ENCODE peak calls at places on chromosomes 2 and 18, in seven cellular contexts. P is fibroblast of mammary gland, I is upper lobe of left lung, V is BJ, Y is testis, L is kidney, K is left lung. R is an unnamed sample.

GRCh38 chr18:35938158-35938557 is 34.3 kb upstream of the RMP24 start:
- DNase-seq in P (no peak), I (no peak), V (no peak), Y (no peak), L (no peak), K (no peak), R (no peak)

GRCh38 chr2:69436594-69436936 is 670 bp downstream of the NFU1 start:
- DNase-seq in P (peak; percentile 12), I (no peak), V (no peak), Y (peak; percentile 18), L (no peak), K (no peak), R (no peak)

GRCh38 chr18:63290456-63291200 is 28.9 kb downstream of the BCL2 start:
- DNase-seq in P (no peak), I (no peak), V (no peak), Y (peak; percentile 76), L (no peak), K (no peak), R (no peak)

GRCh38 chr2:219576505-219577388 is 4.6 kb downstream of the INHA start:
- DNase-seq in P (no peak), I (no peak), V (no peak), Y (peak; percentile 75), L (no peak), K (no peak), R (no peak)

GRCh38 chr2:182917924-182918323 is 51.5 kb upstream of the FRZB start:
- DNase-seq in P (no peak), I (no peak), V (peak; percentile 17), Y (no peak), L (no peak), K (no peak), R (no peak)

GRCh38 chr2:84649487-84650142 is 133.3 kb downstream of the DNAH6 start:
- DNase-seq in P (no peak), I (no peak), V (no peak), Y (no peak), L (no peak), K (no peak), R (no peak)

GRCh38 chr18:76979906-76980305 is 152.7 kb downstream of the MBP start:
- DNase-seq in P (no peak), I (no peak), V (no peak), Y (no peak), L (no peak), K (no peak), R (no peak)

GRCh38 chr2:145123606-145124005 is 603.7 kb upstream of the ZEB2 start:
- DNase-seq in P (peak; percentile 48), I (no peak), V (no peak), Y (no peak), L (peak; percentile 84), K (no peak), R (no peak)

GRCh38 chr18:51621103-51621969 is 423.9 kb upstream of the MEX3C start:
- DNase-seq in P (peak; percentile 33), I (no peak), V (no peak), Y (peak; percentile 80), L (no peak), K (no peak), R (no peak)

GRCh38 chr2:69817739-69818494 is 11.5 kb upstream of the GMCL1 start:
- DNase-seq in P (no peak), I (no peak), V (no peak), Y (no peak), L (no peak), K (no peak), R (no peak)

DNA sequence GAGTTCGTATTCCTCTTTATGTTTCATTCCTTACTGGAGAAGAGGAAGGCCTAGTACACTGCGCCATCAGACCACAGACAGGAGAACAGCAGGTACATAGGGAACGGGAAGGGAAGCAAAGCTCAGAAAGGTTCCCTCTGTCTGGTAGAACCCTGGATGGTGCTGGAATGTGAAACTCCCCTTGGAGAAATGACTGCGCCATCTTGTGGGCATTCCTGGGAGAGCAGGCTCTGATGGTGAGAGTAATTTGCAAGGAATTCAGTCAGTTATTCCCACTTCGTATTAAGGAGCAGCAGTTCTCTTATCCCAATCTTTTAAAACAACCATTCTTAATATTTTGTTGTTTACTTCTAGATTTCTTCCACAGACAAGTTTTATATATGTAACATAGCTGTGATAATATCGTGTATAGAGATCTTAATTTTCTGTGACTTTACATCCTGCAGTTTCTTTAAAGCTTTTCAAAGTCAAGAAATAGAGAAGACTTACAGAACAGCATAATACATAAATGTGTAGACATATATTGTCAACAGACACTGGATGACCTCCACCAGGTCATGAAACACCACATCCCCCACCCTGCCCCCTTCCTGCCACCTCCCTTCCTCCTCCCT is 83.8 kb downstream of the ARHGEF4 start:
- DNase-seq in P (peak; percentile 65), I (no peak), V (peak; percentile 3), Y (peak; percentile 86), L (no peak), K (no peak), R (peak; percentile 37)
- TF ChIP-seq CTCF in P (peak; percentile 87), I (peak; percentile 62), V (peak; percentile 91), Y (peak; percentile 81), L (peak; percentile 67), K (peak; percentile 74), R (peak; percentile 49)

GRCh38 chr2:170770304-170771048 is at the start of gene ERICH2:
- DNase-seq in P (peak; percentile 50), I (peak; percentile 95), V (no peak), Y (peak; percentile 81), L (peak; percentile 92), K (peak; percentile 94), R (peak; percentile 49)
- TF ChIP-seq CTCF in P (peak; percentile 28), I (no peak), V (peak; percentile 39), Y (no peak), L (no peak), K (no peak), R (no peak)

DNA sequence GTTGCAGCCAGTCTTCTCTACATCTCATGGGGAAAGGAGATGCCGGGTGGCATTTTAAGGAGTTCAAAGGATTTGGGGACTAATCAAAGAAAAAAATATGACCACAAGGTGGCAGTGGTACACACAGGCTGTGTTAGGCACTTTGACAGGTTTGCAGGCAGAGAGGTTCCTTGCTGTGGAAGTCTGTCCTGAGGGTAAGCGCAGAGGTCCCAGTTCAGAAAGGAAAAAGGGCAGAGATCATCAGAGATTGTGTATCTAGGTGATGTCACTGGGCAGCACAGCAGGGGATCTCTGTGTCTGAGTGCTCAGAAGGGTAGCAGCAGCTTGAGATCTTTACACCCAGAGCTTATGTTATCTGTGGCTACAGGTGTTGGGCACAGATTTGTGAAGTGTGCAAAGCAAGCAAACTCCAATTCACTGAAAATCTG is 231.4 kb downstream of the LRRTM1 start:
- DNase-seq in P (peak; percentile 74), I (no peak), V (no peak), Y (peak; percentile 49), L (no peak), K (no peak), R (no peak)
- TF ChIP-seq CTCF in P (peak; percentile 70), I (peak; percentile 38), V (peak; percentile 76), Y (peak; percentile 56), L (peak; percentile 61), K (peak; percentile 59), R (no peak)

GRCh38 chr2:30022444-30023071 is 101.2 kb upstream of the ALK start:
- DNase-seq in P (no peak), I (no peak), V (no peak), Y (no peak), L (no peak), K (no peak), R (no peak)

GRCh38 chr2:30024281-30024680 is 102.9 kb upstream of the ALK start:
- DNase-seq in P (no peak), I (no peak), V (no peak), Y (no peak), L (no peak), K (no peak), R (no peak)

GRCh38 chr2:30029804-30030203 is 108.4 kb upstream of the ALK start:
- DNase-seq in P (no peak), I (no peak), V (no peak), Y (no peak), L (no peak), K (no peak), R (no peak)

GRCh38 chr2:30030361-30030760 is 109.0 kb upstream of the ALK start:
- DNase-seq in P (no peak), I (no peak), V (no peak), Y (no peak), L (no peak), K (no peak), R (no peak)

DNA sequence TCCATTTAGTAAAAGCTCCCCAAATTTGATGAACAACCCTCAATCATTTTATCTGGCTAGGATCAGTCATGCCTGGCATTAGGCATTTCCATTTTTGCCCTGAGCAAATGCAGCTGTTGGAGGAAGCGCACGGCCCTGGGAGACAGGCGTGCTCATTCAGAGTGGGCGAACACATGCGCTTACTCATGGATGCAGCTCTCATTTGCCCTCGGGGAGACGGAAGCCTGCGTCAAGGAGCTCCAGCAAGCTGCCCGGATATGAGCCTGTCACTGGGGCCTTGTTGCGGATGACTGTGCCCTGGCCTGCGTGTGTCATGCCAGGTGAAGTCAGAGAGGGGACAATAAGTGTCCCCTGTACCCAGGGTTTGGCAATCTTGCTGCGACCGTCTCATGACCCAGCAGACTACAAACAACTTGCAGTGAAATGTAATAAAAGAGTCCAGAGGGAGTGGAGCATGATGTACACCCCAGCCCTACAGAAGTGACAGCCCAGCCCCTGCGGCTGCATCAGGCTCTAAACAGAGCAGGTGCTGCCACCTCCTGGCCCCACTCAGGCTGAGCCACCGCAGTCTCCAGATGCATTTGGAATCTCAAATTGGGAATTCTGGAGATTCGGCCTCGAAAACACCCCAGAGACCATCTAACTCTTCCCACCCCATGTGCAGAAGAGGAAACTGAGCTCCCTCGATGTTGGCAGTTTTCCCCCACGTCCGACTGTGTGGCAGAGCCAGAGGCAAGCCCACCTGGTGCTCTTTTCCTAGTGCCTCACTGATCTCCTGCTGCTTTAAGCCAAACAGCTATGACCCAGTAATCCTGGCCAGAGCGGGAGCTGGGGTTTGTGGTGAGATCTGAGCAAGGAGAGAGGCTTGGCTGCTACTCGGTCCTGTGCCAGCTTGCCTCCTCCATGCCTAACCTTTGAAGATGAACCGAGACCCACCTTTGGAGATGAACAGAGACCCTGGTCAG is 105.0 kb upstream of the ALK start:
- DNase-seq in P (peak; percentile 57), I (peak; percentile 38), V (peak; percentile 44), Y (peak; percentile 74), L (peak; percentile 77), K (no peak), R (no peak)
- TF ChIP-seq CTCF in P (peak; percentile 60), I (peak; percentile 21), V (peak; percentile 68), Y (peak; percentile 57), L (peak; percentile 53), K (peak; percentile 20), R (no peak)

DNA sequence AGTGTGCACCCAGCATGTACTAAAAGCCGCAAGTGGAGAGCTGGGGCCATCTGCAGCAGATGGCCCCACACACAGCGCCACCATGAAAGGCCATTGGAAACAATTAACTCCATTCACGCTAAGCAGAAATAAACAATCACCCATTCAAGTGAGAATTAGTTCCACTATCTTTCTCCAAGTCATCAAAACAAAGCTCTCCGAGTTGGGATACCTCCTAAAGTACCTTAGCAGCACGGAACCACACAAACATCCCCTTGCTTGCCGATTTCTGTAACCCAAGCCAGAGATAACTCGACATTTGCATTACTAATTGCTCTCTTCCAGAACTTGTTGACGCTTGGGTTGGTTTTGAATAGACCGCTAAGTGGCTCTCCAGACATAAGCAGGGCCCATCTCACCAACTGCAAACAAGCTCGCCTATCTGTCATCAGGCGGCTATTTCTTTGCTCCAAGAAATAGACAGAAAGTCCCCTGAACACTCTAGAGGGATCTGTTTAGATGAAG is 840.6 kb upstream of the SALL3 start:
- DNase-seq in P (no peak), I (no peak), V (no peak), Y (no peak), L (no peak), K (no peak), R (no peak)
- TF ChIP-seq CTCF in P (no peak), I (no peak), V (no peak), Y (no peak), L (no peak), K (no peak), R (no peak)

GRCh38 chr2:29012211-29012681 is 31.1 kb downstream of the TOGARAM2 start:
- DNase-seq in P (no peak), I (peak; percentile 52), V (no peak), Y (no peak), L (no peak), K (no peak), R (no peak)
- TF ChIP-seq CTCF in P (no peak), I (no peak), V (no peak), Y (no peak), L (no peak), K (no peak), R (no peak)

R was measured in activated B cell treated with CpG ODN at 0.5 μM for 24 hours.